ENCODE peak calls at places on chromosomes 16 and 17, in four cellular contexts. Z is K562, U is SK-N-SH, M is GM12878. B is an unnamed sample.
A peak's percentile ranks its signal among the peaks of the same experiment; 100 is the strongest.

GRCh38 chr17:4574448-4575045 is 9.8 kb upstream of the SMTNL2 start:
- DNase-seq in M (no peak), Z (no peak), U (no peak), B (no peak)

GRCh38 chr16:27729516-27730304 is 179.8 kb downstream of the KATNIP start:
- DNase-seq in U (no peak), M (no peak), Z (no peak), B (peak; percentile 51)

GRCh38 chr16:25838724-25839186 is 147.0 kb downstream of the HS3ST4 start:
- DNase-seq in M (peak; percentile 11), Z (peak; percentile 40), U (peak; percentile 34), B (peak; percentile 34)

GRCh38 chr16:84868829-84869457 is 49.2 kb downstream of the CRISPLD2 start:
- DNase-seq in U (no peak), Z (no peak), M (no peak), B (no peak)

GRCh38 chr16:52470601-52471000 is 76.3 kb downstream of the TOX3 start:
- DNase-seq in U (no peak), M (no peak), Z (no peak), B (no peak)

GRCh38 chr17:57684711-57685498 is 60.2 kb downstream of the CCDC182 start:
- DNase-seq in Z (no peak), U (no peak), M (no peak), B (no peak)

GRCh38 chr16:67528222-67528869 is at the start of gene RIPOR1:
- DNase-seq in M (no peak), U (peak; percentile 94), Z (peak; percentile 94), B (no peak)

GRCh38 chr16:84844049-84844350 is 24.2 kb downstream of the CRISPLD2 start:
- DNase-seq in M (no peak), U (peak; percentile 80), Z (no peak), B (no peak)

GRCh38 chr16:22782299-22782698 is 31.7 kb upstream of the HS3ST2 start:
- DNase-seq in Z (peak; percentile 32), M (no peak), U (peak; percentile 21), B (peak; percentile 60)

GRCh38 chr16:69386596-69386995 is 789 bp upstream of the TERF2 start:
- DNase-seq in Z (no peak), U (no peak), M (no peak), B (no peak)

GRCh38 chr16:86462334-86463084 is 47.8 kb upstream of the FOXF1 start:
- DNase-seq in U (no peak), M (no peak), Z (no peak), B (no peak)

GRCh38 chr16:71775949-71776348 is 32.7 kb downstream of the AP1G1 start:
- DNase-seq in M (peak; percentile 15), Z (no peak), U (no peak), B (no peak)

DNA sequence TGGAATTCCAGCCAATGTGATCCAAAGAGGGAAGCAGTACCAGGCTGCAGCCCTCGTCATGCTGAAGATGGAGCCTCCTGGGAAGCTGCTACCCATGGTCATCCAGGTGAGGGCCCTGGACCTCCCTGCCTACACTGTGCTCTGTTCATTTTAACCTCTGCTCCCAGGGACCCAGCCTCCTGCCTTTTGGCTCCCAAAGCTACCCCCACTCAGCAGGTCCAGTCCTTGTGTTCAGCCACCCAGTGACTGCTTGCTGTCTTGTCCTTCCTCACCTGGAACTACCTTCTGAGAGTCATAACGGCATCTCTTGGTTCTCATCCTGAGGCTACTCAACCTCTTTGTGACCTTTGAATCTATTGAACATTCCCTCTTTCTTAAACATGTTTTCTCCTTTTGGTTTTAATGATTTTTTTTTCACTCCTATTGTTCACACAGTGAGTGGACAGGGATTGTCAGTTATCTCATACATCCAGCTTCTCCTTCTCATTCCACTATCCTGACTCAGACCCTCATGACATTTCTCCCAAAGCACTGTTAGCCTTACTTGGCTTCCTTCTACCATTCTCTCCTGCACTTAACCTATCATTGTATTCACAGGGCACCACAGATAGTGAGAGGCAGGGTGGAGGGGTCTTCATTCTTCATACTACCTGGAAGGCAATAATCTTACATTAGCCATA is 53.3 kb downstream of the GOSR1 start:
- DNase-seq in U (no peak), Z (no peak), M (no peak), B (no peak)
- TF ChIP-seq GABPA in U (no peak), Z (no peak), M (no peak), B (no peak)

DNA sequence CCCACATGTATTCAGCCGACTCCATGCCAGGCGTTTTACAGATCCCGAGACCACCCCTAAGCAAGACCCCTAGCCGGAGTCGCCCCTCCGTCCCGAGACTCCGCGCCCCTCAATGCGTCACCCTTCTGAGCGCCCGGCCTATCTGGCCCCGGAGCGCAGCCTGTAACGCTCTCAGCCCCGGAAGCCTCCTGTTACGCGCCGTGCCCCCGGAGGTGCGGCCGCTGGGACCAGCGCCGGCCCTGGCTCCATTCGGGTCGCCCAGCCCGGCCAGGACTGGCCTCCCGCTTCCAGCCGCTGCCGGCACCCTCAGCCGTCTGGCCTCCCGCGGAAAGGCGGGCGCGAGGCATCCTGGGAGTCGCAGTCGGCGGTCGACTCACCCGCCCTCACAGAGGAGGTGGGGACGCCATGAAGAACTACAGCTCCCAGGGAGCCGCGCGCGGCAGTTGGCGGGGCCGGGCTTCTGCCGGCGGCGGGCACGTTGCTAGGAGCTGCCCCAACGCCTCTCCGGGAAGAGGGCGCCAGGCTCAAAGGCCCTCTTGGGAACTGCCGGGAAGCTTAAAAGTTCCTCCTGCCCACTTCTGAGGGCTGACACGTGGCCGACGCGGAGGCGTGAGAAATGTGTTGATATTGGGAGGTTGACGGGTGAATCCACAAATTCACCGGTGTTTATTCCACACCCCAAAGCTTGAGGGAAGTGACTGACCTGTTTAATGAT is at the start of gene FBF1:
- DNase-seq in U (peak; percentile 100), Z (peak; percentile 97), M (peak; percentile 46), B (peak; percentile 86)
- TF ChIP-seq REST in U (peak; percentile 35), Z (peak; percentile 80), M (no peak), B (no peak)

GRCh38 chr17:9520649-9521435 is 54.8 kb downstream of the STX8 start:
- DNase-seq in Z (peak; percentile 24), U (no peak), M (no peak), B (no peak)

GRCh38 chr17:9517396-9517795 is 58.2 kb downstream of the STX8 start:
- DNase-seq in M (no peak), U (no peak), Z (no peak), B (no peak)

GRCh38 chr17:9519873-9520272 is 55.7 kb downstream of the STX8 start:
- DNase-seq in U (no peak), M (no peak), Z (no peak), B (no peak)

GRCh38 chr17:9522074-9522473 is 53.5 kb downstream of the STX8 start:
- DNase-seq in Z (peak; percentile 17), U (peak; percentile 49), M (no peak), B (no peak)
- TF ChIP-seq GABPA in Z (no peak), U (no peak), M (no peak), B (no peak)

GRCh38 chr17:7842380-7842949 is 8.4 kb downstream of the KDM6B start:
- DNase-seq in Z (peak; percentile 58), U (no peak), M (no peak), B (peak; percentile 51)

GRCh38 chr17:7840875-7841274 is 6.9 kb downstream of the KDM6B start:
- DNase-seq in U (no peak), Z (no peak), M (no peak), B (no peak)

GRCh38 chr17:7841309-7841621 is 7.2 kb downstream of the KDM6B start:
- DNase-seq in Z (no peak), M (no peak), U (no peak), B (no peak)

GRCh38 chr17:7842950-7843535 is 9.0 kb downstream of the KDM6B start:
- DNase-seq in Z (no peak), U (no peak), M (no peak), B (peak; percentile 85)

GRCh38 chr17:7841622-7842379 is 7.8 kb downstream of the KDM6B start:
- DNase-seq in U (peak; percentile 94), M (no peak), Z (peak; percentile 83), B (no peak)
- TF ChIP-seq REST in U (peak; percentile 2), M (no peak), Z (no peak), B (no peak)

DNA sequence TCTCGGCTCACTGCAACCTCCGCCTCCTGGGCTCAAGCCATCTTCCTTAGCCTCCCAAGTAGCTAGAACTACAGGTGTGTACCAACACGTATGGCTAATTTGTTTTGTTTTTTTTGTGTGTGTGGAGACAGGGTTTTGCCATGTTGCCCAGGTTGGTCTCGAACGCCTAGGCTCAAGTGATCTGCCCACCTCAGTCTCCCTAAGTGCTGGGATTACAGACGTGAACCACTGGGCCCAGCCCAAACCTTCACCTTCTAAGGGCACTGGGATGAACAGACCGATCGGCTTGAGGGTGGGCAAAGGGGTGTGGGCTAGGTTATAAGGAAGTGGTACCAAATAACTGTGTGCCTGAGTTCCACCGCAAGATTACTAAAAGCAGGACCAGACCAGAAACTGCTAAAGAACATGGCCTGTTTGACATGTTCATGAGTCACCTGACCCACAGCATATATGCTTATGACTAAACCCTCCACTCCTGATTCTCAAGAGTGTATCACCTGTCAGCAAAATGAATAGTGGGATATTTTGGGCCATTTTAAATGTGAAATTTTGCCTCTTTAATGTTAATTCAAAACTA is 8.1 kb downstream of the TMEM97 start:
- DNase-seq in Z (no peak), M (peak; percentile 34), U (no peak), B (no peak)
- TF ChIP-seq GABPA in Z (no peak), M (no peak), U (no peak), B (no peak)

GRCh38 chr16:3171855-3172593 is 16.0 kb upstream of the OR1F1 start:
- DNase-seq in U (peak; percentile 51), Z (peak; percentile 69), M (no peak), B (no peak)
- TF ChIP-seq REST in U (no peak), Z (no peak), M (no peak), B (no peak)

DNA sequence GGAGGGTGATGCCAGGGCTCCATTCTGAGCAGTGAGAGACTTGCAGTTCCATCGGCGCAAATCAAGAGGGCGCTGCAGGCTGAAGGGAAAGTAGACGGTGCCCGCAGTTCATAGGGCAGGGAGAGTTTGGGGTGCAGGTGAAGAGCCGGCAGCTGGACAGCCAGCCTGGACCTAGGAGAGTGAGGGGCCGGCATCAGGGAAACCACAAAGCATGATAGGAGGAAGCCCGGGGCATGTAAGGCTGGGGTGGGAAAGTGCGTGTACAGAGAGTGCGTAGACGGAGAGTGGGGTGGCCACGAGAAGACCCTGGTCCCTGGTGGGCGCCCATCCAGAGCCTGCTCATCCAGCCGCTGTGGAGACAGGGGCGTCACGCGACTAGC is 101.1 kb upstream of the CHMP6 start:
- DNase-seq in U (no peak), M (no peak), Z (no peak), B (no peak)
- TF ChIP-seq GABPA in U (no peak), M (no peak), Z (no peak), B (no peak)

GRCh38 chr17:29039764-29040598 is 3.0 kb upstream of the PIPOX start:
- DNase-seq in M (no peak), U (no peak), Z (no peak), B (no peak)
- TF ChIP-seq REST in M (no peak), U (no peak), Z (no peak), B (no peak)

GRCh38 chr17:42750730-42751356 is 6.0 kb upstream of the EZH1 start:
- DNase-seq in Z (peak; percentile 86), M (no peak), U (no peak), B (peak; percentile 13)

GRCh38 chr17:42759982-42760651 is 910 bp upstream of the RAMP2 start:
- DNase-seq in M (no peak), U (no peak), Z (no peak), B (no peak)

GRCh38 chr17:42748906-42749798 is 4.3 kb upstream of the EZH1 start:
- DNase-seq in U (no peak), Z (no peak), M (no peak), B (no peak)

GRCh38 chr17:42751628-42752027 is 6.8 kb upstream of the EZH1 start:
- DNase-seq in M (no peak), Z (no peak), U (no peak), B (no peak)

GRCh38 chr17:42754782-42755181 is 6.2 kb upstream of the RAMP2 start:
- DNase-seq in Z (no peak), U (no peak), M (no peak), B (no peak)
- TF ChIP-seq GABPA in Z (no peak), U (no peak), M (no peak), B (no peak)

GRCh38 chr17:7014261-7014994 is 2.0 kb downstream of the RNASEK start:
- DNase-seq in M (peak; percentile 86), Z (peak; percentile 90), U (peak; percentile 94), B (peak; percentile 92)
- TF ChIP-seq REST in M (peak; percentile 25), Z (peak; percentile 29), U (no peak), B (no peak)

B was measured in HL-60.